ENCODE peak calls at places on chromosomes 2 and 18, in seven cellular contexts. T is PC-9; E is heart right ventricle; N is AG09309; Z is CD8-positive, alpha-beta memory T cell; A is HepG2; J is endothelial cell of umbilical vein. Y is an unnamed sample.

GRCh38 chr18:49514577-49514976 is 27.5 kb upstream of the C18orf32 start:
- DNase-seq in E (peak), J (no peak), A (peak), Z (no peak), T (no peak), N (no peak), Y (no peak)

GRCh38 chr18:62294073-62294472 is 31.0 kb upstream of the TNFRSF11A start:
- DNase-seq in T (no peak), E (no peak), N (no peak), J (no peak), Z (no peak), A (no peak), Y (no peak)

GRCh38 chr18:3411854-3412268 is 38.1 kb upstream of the TGIF1 start:
- DNase-seq in A (no peak), E (peak), T (peak), Z (peak), J (peak), N (no peak), Y (no peak)

GRCh38 chr18:76644580-76644979 is 149.5 kb upstream of the ZNF516 start:
- DNase-seq in A (no peak), J (no peak), N (no peak), T (no peak), E (no peak), Z (no peak), Y (no peak)

GRCh38 chr2:194556639-194557038 is 1100.4 kb upstream of the SLC39A10 start:
- DNase-seq in A (no peak), E (no peak), N (no peak), Z (no peak), J (no peak), T (no peak), Y (no peak)

GRCh38 chr2:104702026-104702425 is 151.9 kb upstream of the POU3F3 start:
- DNase-seq in E (no peak), N (no peak), Z (no peak), J (no peak), T (no peak), A (no peak), Y (no peak)

GRCh38 chr18:76979906-76980305 is 152.7 kb downstream of the MBP start:
- DNase-seq in A (no peak), Z (no peak), N (no peak), J (no peak), E (no peak), T (no peak), Y (no peak)

GRCh38 chr2:218024336-218024735 is 21.5 kb upstream of the TNS1 start:
- DNase-seq in J (no peak), T (no peak), E (no peak), N (no peak), Z (no peak), A (no peak), Y (no peak)

GRCh38 chr2:1826188-1826905 is 82.0 kb upstream of the PXDN start:
- DNase-seq in N (no peak), Z (no peak), E (no peak), J (no peak), T (no peak), A (no peak), Y (no peak)

GRCh38 chr18:56869189-56869777 is 218.1 kb downstream of the WDR7 start:
- DNase-seq in E (peak), N (peak), J (peak), T (peak), A (peak), Z (peak), Y (peak)

GRCh38 chr2:79569048-79569447 is 56.2 kb downstream of the CTNNA2 start:
- DNase-seq in T (no peak), J (no peak), E (no peak), A (no peak), N (no peak), Z (no peak), Y (no peak)

GRCh38 chr2:168181825-168182224 is 65.6 kb downstream of the STK39 start:
- DNase-seq in N (no peak), T (no peak), J (no peak), Z (no peak), A (no peak), E (no peak), Y (peak)

GRCh38 chr18:55018602-55019001 is 59.3 kb upstream of the CCDC68 start:
- DNase-seq in T (peak), A (no peak), J (peak), N (peak), E (no peak), Z (no peak), Y (no peak)

GRCh38 chr18:50356036-50356945 is 18.6 kb upstream of the SKA1 start:
- DNase-seq in T (no peak), E (no peak), A (peak), N (no peak), J (peak), Z (no peak), Y (no peak)

GRCh38 chr2:68943581-68944568 is 8.8 kb downstream of the GKN2 start:
- DNase-seq in J (peak), N (no peak), A (peak), E (peak), T (peak), Z (peak), Y (peak)

GRCh38 chr2:54332386-54332785 is 76.4 kb upstream of the TSPYL6 start:
- DNase-seq in N (no peak), T (no peak), A (no peak), Z (no peak), J (no peak), E (no peak), Y (no peak)

GRCh38 chr2:66865161-66865560 is 430.2 kb downstream of the MEIS1 start:
- DNase-seq in T (no peak), J (no peak), N (no peak), A (no peak), Z (no peak), E (no peak), Y (no peak)

GRCh38 chr2:74471332-74472065 is 981 bp downstream of the MRPL53 start:
- DNase-seq in A (no peak), T (no peak), E (no peak), Z (no peak), J (no peak), N (no peak), Y (no peak)

GRCh38 chr18:78228974-78229373 is 750.6 kb upstream of the SALL3 start:
- DNase-seq in J (no peak), E (no peak), A (no peak), T (no peak), Z (no peak), N (no peak), Y (no peak)

GRCh38 chr2:75606851-75607798 is 39.5 kb upstream of the MRPL19 start:
- DNase-seq in A (no peak), J (peak), T (peak), Z (no peak), E (no peak), N (peak), Y (no peak)

GRCh38 chr2:84884396-84884795 is 3.5 kb upstream of the TRABD2A start:
- DNase-seq in A (no peak), E (no peak), J (peak), Z (no peak), T (no peak), N (no peak), Y (no peak)

GRCh38 chr18:48638451-48638850 is 99.6 kb downstream of the CTIF start:
- DNase-seq in J (no peak), Z (no peak), A (no peak), T (no peak), N (no peak), E (no peak), Y (no peak)

GRCh38 chr2:191746306-191746705 is 68.4 kb downstream of the NABP1 start:
- DNase-seq in E (no peak), T (no peak), N (peak), J (peak), A (no peak), Z (no peak), Y (no peak)

GRCh38 chr2:161905389-161906046 is 168.5 kb downstream of the DPP4 start:
- DNase-seq in J (peak), Z (peak), E (no peak), N (peak), A (peak), T (no peak), Y (no peak)

GRCh38 chr2:165803123-165803760 is 9.2 kb upstream of the GALNT3 start:
- DNase-seq in Z (no peak), N (no peak), A (no peak), E (no peak), J (no peak), T (no peak), Y (no peak)

GRCh38 chr2:80545420-80546192 is 241.1 kb upstream of the LRRTM1 start:
- DNase-seq in J (no peak), E (no peak), T (no peak), N (no peak), Z (no peak), A (peak), Y (no peak)

GRCh38 chr18:415627-416612 is 84.6 kb downstream of the COLEC12 start:
- DNase-seq in Z (no peak), N (no peak), E (no peak), J (no peak), T (peak), A (no peak), Y (no peak)

GRCh38 chr2:72917875-72918660 is 749 bp downstream of the EMX1 start:
- DNase-seq in E (no peak), Z (no peak), J (no peak), A (no peak), T (no peak), N (no peak), Y (no peak)

GRCh38 chr2:107128381-107128780 is 242.4 kb upstream of the ST6GAL2 start:
- DNase-seq in J (no peak), Z (no peak), A (no peak), T (no peak), E (no peak), N (no peak), Y (no peak)

GRCh38 chr2:132503621-132504200 is 87.1 kb downstream of the GPR39 start:
- DNase-seq in E (no peak), A (no peak), J (no peak), N (peak), T (peak), Z (no peak), Y (no peak)

GRCh38 chr2:157440404-157441071 is 3.4 kb downstream of the CYTIP start:
- DNase-seq in A (no peak), E (no peak), J (no peak), Z (no peak), T (no peak), N (no peak), Y (no peak)

GRCh38 chr2:69601179-69601612 is 42.3 kb downstream of the AAK1 start:
- DNase-seq in Z (no peak), E (no peak), A (peak), J (peak), T (peak), N (peak), Y (no peak)

GRCh38 chr2:9836074-9836473 is 7.2 kb upstream of the TAF1B start:
- DNase-seq in T (peak), Z (no peak), E (no peak), N (no peak), A (no peak), J (no peak), Y (no peak)

GRCh38 chr2:64455545-64455944 is 1.6 kb downstream of the LGALSL start:
- DNase-seq in E (no peak), J (no peak), T (no peak), N (no peak), A (peak), Z (no peak), Y (no peak)
- H3K4me3 ChIP-seq in E (no peak), J (no peak), T (peak), N (no peak), A (peak), Z (no peak), Y (no peak)

GRCh38 chr2:198282061-198282460 is 477.7 kb downstream of the PLCL1 start:
- DNase-seq in A (no peak), T (no peak), E (no peak), J (no peak), N (no peak), Z (no peak), Y (no peak)

GRCh38 chr2:198287706-198288105 is 483.3 kb downstream of the PLCL1 start:
- DNase-seq in N (no peak), E (no peak), A (no peak), J (no peak), Z (no peak), T (no peak), Y (no peak)

GRCh38 chr2:198285216-198285615 is 480.8 kb downstream of the PLCL1 start:
- DNase-seq in E (no peak), A (no peak), Z (no peak), N (no peak), T (no peak), J (no peak), Y (no peak)

GRCh38 chr2:198280145-198280544 is 475.8 kb downstream of the PLCL1 start:
- DNase-seq in T (no peak), Z (no peak), A (no peak), J (no peak), N (no peak), E (no peak), Y (no peak)

DNA sequence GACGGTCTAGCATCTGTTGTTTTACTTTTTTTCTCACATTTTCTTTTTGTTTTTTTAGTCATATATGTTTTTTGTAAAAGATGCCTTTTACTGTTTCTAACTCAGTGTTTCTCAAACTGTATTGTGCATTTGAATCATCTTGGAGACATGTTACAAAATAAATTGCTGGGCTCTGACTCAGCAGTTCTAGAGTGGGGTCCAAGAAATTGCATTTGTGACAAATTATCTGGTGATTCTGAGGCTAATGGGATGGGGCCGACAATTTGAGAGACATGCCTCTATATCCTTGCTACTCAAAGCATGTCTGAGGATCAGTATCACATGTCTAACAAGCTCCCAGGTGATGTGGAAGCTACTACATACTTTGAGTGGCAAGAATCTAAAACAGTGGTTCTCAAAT is 478.8 kb downstream of the PLCL1 start:
- DNase-seq in N (no peak), A (no peak), T (no peak), E (no peak), Z (no peak), J (no peak), Y (no peak)
- H3K4me3 ChIP-seq in N (no peak), A (no peak), T (no peak), E (no peak), Z (no peak), J (no peak), Y (no peak)

DNA sequence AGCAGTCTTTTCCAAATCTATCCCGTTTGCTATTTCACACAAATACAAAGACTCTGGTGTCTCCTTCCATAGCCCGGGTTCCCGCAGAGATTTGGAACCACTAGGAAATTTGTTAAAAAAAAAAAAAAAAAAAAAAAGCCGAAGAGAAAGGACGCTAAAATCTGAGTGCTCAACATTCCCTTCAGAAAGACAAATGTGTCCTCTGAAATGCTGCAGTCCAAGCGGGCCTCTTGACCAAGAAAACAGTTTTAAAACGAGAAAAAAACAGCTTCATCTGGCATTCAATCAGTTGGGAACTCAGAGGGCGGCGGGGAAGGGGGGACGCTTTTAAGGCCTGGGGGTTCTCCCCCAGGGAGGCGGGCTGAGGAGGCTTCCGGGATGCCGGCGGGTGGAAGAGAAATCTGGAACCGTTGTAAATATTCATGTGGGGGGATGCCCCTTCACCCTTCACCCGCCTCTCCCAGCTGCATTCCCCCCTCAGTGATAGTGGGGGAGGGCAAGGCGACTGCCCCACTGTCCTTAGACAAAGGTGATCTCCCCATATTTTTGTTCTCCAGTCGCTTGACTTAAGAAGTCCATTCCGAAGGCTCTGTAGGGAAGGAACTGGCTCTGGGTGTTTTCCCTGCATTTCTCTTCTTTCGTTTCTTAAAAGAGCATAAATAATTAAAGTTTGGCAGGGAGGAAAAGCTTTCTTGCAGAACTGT is 3.3 kb upstream of the HOXD11 start:
- DNase-seq in E (no peak), T (no peak), N (no peak), Z (no peak), A (no peak), J (no peak), Y (no peak)
- H3K4me3 ChIP-seq in E (no peak), T (no peak), N (peak), Z (no peak), A (no peak), J (no peak), Y (no peak)

DNA sequence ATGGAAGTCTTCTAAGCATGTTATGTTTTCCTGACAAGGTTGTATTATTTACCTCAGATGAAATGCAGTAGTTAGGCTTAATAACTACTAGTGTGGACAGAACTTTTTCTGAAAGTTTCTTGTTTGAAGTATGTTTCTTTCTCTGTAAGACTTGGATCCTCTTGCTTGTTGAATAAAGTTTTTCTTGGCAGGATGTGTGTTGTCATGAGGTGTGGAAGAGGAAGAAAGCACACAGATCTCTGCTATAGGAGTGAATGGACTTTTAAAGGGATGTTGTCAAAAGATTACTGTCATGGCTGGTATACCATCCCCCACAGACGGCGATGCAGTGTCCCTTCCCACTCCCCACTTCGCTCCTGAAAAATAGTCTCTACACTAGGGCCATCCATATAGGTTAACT is 2.6 kb downstream of the CAB39 start:
- DNase-seq in Z (no peak), J (peak), E (no peak), T (no peak), N (no peak), A (no peak), Y (peak)
- H3K4me3 ChIP-seq in Z (peak), J (peak), E (no peak), T (peak), N (no peak), A (no peak), Y (peak)

GRCh38 chr18:80239830-80240229 is 7.5 kb downstream of the PARD6G start:
- DNase-seq in E (no peak), Z (no peak), A (no peak), T (no peak), N (no peak), J (no peak), Y (no peak)
- H3K4me3 ChIP-seq in E (no peak), Z (no peak), A (no peak), T (no peak), N (no peak), J (no peak), Y (no peak)

DNA sequence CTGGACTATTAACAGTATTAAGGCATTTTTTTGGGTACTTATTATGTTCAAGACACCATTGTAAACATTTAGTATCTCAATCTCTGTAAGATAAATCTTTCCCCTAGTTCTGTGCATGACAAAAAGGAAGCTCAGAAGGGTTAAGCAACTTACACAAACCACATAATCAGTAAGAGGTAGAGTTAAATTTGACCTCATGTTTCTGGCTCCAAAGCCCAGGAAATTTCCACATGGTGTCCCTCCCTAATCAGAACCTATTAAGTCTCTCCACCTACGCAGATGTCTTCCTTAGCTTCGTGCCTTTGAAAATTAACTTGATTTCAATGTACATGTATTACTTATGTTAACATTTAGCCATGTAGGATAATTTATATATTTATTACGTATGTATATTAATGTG is 2.0 kb downstream of the MFSD6 start:
- DNase-seq in J (no peak), E (no peak), Z (no peak), N (no peak), A (no peak), T (no peak), Y (no peak)
- H3K4me3 ChIP-seq in J (no peak), E (no peak), Z (peak), N (no peak), A (no peak), T (no peak), Y (peak)

DNA sequence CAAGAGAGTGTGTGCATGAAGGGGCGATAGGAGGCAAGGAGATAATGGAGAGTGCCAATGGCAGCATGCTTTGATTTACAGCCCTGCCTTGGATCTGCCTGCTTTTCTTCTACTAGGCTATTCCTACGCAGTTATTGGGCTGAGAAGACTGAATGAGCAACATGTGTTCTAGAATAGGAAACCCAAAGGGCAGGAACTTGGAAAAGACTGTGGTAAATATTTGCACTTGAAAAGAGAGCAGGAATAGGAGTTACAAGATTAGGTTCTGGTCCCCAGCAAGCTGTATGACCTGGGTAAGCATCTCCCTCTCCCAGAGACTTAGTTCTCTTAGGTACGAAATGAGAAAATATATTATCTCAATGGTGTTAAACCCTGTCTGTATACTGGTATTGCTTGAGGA is 367.7 kb downstream of the CLIP4 start:
- DNase-seq in T (no peak), J (no peak), E (no peak), N (no peak), Z (no peak), A (no peak), Y (no peak)
- H3K4me3 ChIP-seq in T (no peak), J (no peak), E (no peak), N (no peak), Z (no peak), A (no peak), Y (no peak)

Y was measured in CD4-positive, CD25-positive, alpha-beta regulatory T cell.